ENCODE peak calls at places on chromosomes 6 and 20, in four cellular contexts. V is ascending aorta, L is ovary, N is GM04503. X is an unnamed sample.

GRCh38 chr6:41049548-41049947 is 3.5 kb upstream of the APOBEC2 start:
- DNase-seq in V (no peak), L (no peak), N (no peak), X (no peak)

GRCh38 chr6:24836116-24836515 is 37.4 kb upstream of the ARMH2 start:
- DNase-seq in V (no peak), L (no peak), N (no peak), X (no peak)

GRCh38 chr6:37988696-37989095 is 169.2 kb downstream of the ZFAND3 start:
- DNase-seq in V (no peak), L (no peak), N (no peak), X (no peak)

GRCh38 chr6:79170431-79170830 is 64.1 kb downstream of the HMGN3 start:
- DNase-seq in V (no peak), L (no peak), N (no peak), X (no peak)

GRCh38 chr20:45037050-45037449 is 63.9 kb downstream of the KCNS1 start:
- DNase-seq in V (no peak), L (no peak), N (no peak), X (no peak)

GRCh38 chr6:169158750-169159149 is 94.9 kb downstream of the THBS2 start:
- DNase-seq in V (no peak), L (peak), N (no peak), X (no peak)

GRCh38 chr6:144500886-144501285 is 215.8 kb downstream of the UTRN start:
- DNase-seq in V (no peak), L (no peak), N (no peak), X (no peak)

GRCh38 chr20:56783826-56784225 is 154.7 kb downstream of the TFAP2C start:
- DNase-seq in V (no peak), L (no peak), N (no peak), X (no peak)

GRCh38 chr6:166627875-166628849 is 1.1 kb upstream of the RPS6KA2 start:
- DNase-seq in V (no peak), L (peak), N (no peak), X (peak)

GRCh38 chr6:10598084-10598960 is 77.2 kb downstream of the GCNT2 start:
- DNase-seq in V (no peak), L (no peak), N (no peak), X (no peak)

GRCh38 chr6:17505767-17506280 is 94.3 kb upstream of the FAM8A1 start:
- DNase-seq in V (no peak), L (no peak), N (peak), X (no peak)

GRCh38 chr6:130431346-130431745 is 65.5 kb downstream of the TMEM200A start:
- DNase-seq in V (no peak), L (no peak), N (no peak), X (no peak)

GRCh38 chr6:13500264-13500663 is 12.9 kb upstream of the GFOD1 start:
- DNase-seq in V (no peak), L (no peak), N (no peak), X (no peak)

GRCh38 chr6:45398075-45398817 is 20.5 kb upstream of the SUPT3H start:
- DNase-seq in V (no peak), L (no peak), N (no peak), X (no peak)

GRCh38 chr6:72699142-72699541 is 77.3 kb downstream of the KCNQ5 start:
- DNase-seq in V (no peak), L (no peak), N (no peak), X (no peak)

GRCh38 chr6:161139766-161140553 is 133.9 kb downstream of the AGPAT4 start:
- DNase-seq in V (no peak), L (no peak), N (no peak), X (no peak)

GRCh38 chr6:117498159-117498558 is 15.7 kb downstream of the DCBLD1 start:
- DNase-seq in V (no peak), L (no peak), N (no peak), X (no peak)

GRCh38 chr6:164216368-164216767 is 801.9 kb downstream of the QKI start:
- DNase-seq in V (no peak), L (no peak), N (no peak), X (no peak)

GRCh38 chr20:21513181-21513663 is 642 bp downstream of the NKX2-2 start:
- DNase-seq in V (no peak), L (no peak), N (no peak), X (peak)

GRCh38 chr6:36491378-36491965 is 48.7 kb downstream of the KCTD20 start:
- DNase-seq in V (no peak), L (no peak), N (no peak), X (no peak)

GRCh38 chr6:158016571-158017383 is 35.1 kb downstream of the SYNJ2 start:
- DNase-seq in V (no peak), L (no peak), N (no peak), X (no peak)

GRCh38 chr6:14117158-14118090 is at the start of gene CD83:
- DNase-seq in V (no peak), L (peak), N (no peak), X (peak)

GRCh38 chr6:27814665-27815424 is 97.4 kb downstream of the OR2B2 start:
- DNase-seq in V (no peak), L (peak), N (peak), X (no peak)

GRCh38 chr6:140050232-140050995 is 676.0 kb upstream of the CITED2 start:
- DNase-seq in V (no peak), L (no peak), N (no peak), X (no peak)

GRCh38 chr6:15752820-15753219 is 90.0 kb upstream of the DTNBP1 start:
- DNase-seq in V (no peak), L (no peak), N (no peak), X (no peak)

GRCh38 chr6:7157752-7158616 is 50.2 kb downstream of the RREB1 start:
- DNase-seq in V (no peak), L (no peak), N (no peak), X (no peak)

GRCh38 chr6:128068110-128068460 is 167.2 kb upstream of the THEMIS start:
- DNase-seq in V (no peak), L (no peak), N (no peak), X (no peak)